ENCODE peak calls at places on chromosomes 16 and 17, in ten cellular contexts. O is HCT116, K is neuronal stem cell, F is MM.1S, M is NT2/D1, U is endodermal cell, I is IMR-90, T is GM12878, H is adipocyte, G is SK-N-SH. Q is an unnamed sample.

GRCh38 chr16:4260360-4260759 is 12.5 kb downstream of the TFAP4 start:
- DNase-seq in O (no peak), K (no peak), F (no peak), M (no peak), U (no peak), I (no peak), T (no peak), H (no peak), G (no peak), Q (no peak)

GRCh38 chr17:75367312-75367711 is 38.2 kb downstream of the GRB2 start:
- DNase-seq in O (no peak), K (no peak), F (no peak), M (no peak), U (no peak), I (peak; percentile 51), T (no peak), H (peak; percentile 30), G (no peak), Q (peak; percentile 69)

GRCh38 chr16:88344411-88345030 is 38.2 kb upstream of the ZNF469 start:
- DNase-seq in O (no peak), K (no peak), F (no peak), M (no peak), U (no peak), I (no peak), T (no peak), H (no peak), G (no peak), Q (no peak)

GRCh38 chr17:56679148-56679766 is 85.8 kb downstream of the NOG start:
- DNase-seq in O (peak; percentile 15), K (peak; percentile 46), F (peak; percentile 20), M (no peak), U (peak; percentile 66), I (peak; percentile 56), T (no peak), H (peak; percentile 80), G (peak; percentile 68), Q (peak; percentile 42)

GRCh38 chr17:82019905-82020873 is 2.5 kb downstream of the CENPX start:
- DNase-seq in O (peak; percentile 56), K (peak; percentile 56), F (peak; percentile 46), M (no peak), U (peak; percentile 97), I (peak; percentile 21), T (no peak), H (peak; percentile 67), G (peak; percentile 88), Q (peak; percentile 15)

GRCh38 chr17:20073056-20073979 is 64.2 kb downstream of the SPECC1 start:
- DNase-seq in O (no peak), K (no peak), F (peak; percentile 73), M (no peak), U (no peak), I (peak; percentile 10), T (no peak), H (peak; percentile 41), G (no peak), Q (peak; percentile 40)

GRCh38 chr16:77585852-77586251 is 136.5 kb upstream of the NUDT7 start:
- DNase-seq in O (peak; percentile 50), K (no peak), F (no peak), M (no peak), U (no peak), I (peak; percentile 19), T (no peak), H (no peak), G (no peak), Q (no peak)

GRCh38 chr16:4679156-4679853 is 14.1 kb upstream of the NUDT16L1 start:
- DNase-seq in O (no peak), K (no peak), F (no peak), M (no peak), U (peak; percentile 29), I (no peak), T (no peak), H (no peak), G (peak; percentile 61), Q (no peak)

DNA sequence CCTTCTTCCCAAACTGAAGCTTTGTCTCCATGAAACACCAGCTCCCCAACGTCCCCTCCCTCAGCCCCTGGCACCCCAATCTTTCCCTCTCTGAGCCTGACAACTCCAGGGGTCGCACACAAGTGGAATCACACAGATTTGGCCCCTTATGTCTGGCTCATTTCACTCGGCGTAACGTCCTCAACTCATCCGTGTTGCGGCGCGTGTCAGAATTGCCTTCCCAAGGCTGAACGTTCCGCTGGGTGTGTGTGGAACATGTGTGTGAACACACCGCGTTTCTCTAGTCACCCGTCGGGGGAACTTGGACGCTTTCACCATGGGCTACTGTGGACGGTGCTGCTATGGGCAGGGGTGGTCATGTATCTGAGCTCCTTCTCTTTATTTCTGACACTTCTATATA is 45.0 kb downstream of the TBC1D16 start:
- DNase-seq in O (no peak), K (no peak), F (no peak), M (no peak), U (no peak), I (no peak), T (no peak), H (no peak), G (no peak), Q (no peak)
- H3K9ac ChIP-seq in O (no peak overlapping the region), K (peak overlapping the region; percentile 82), F (no peak overlapping the region), M (peak overlapping the region; percentile 73), U (no peak overlapping the region), I (no peak overlapping the region), T (no peak overlapping the region), H (no peak overlapping the region), G (no peak overlapping the region), Q (no peak overlapping the region)

GRCh38 chr16:74768239-74768638 is 6.4 kb downstream of the FA2H start:
- DNase-seq in O (no peak), K (no peak), F (no peak), M (no peak), U (no peak), I (no peak), T (no peak), H (no peak), G (no peak), Q (no peak)
- H3K9ac ChIP-seq in O (no peak overlapping the region), K (no peak overlapping the region), F (no peak overlapping the region), M (no peak overlapping the region), U (no peak overlapping the region), I (no peak overlapping the region), T (no peak overlapping the region), H (no peak overlapping the region), G (no peak overlapping the region), Q (no peak overlapping the region)

GRCh38 chr17:50834786-50835562 is 412 bp upstream of the WFIKKN2 start:
- DNase-seq in O (no peak), K (no peak), F (no peak), M (no peak), U (peak; percentile 71), I (peak; percentile 39), T (no peak), H (peak; percentile 60), G (no peak), Q (peak; percentile 67)

GRCh38 chr17:50837286-50837979 is 2.0 kb downstream of the WFIKKN2 start:
- DNase-seq in O (no peak), K (no peak), F (no peak), M (no peak), U (peak; percentile 57), I (no peak), T (no peak), H (no peak), G (no peak), Q (no peak)

GRCh38 chr17:50836826-50837225 is 1.4 kb downstream of the WFIKKN2 start:
- DNase-seq in O (no peak), K (no peak), F (no peak), M (no peak), U (no peak), I (no peak), T (no peak), H (no peak), G (no peak), Q (no peak)

GRCh38 chr17:50834126-50834785 is 1.1 kb upstream of the WFIKKN2 start:
- DNase-seq in O (no peak), K (no peak), F (no peak), M (no peak), U (peak; percentile 43), I (no peak), T (no peak), H (no peak), G (no peak), Q (no peak)

DNA sequence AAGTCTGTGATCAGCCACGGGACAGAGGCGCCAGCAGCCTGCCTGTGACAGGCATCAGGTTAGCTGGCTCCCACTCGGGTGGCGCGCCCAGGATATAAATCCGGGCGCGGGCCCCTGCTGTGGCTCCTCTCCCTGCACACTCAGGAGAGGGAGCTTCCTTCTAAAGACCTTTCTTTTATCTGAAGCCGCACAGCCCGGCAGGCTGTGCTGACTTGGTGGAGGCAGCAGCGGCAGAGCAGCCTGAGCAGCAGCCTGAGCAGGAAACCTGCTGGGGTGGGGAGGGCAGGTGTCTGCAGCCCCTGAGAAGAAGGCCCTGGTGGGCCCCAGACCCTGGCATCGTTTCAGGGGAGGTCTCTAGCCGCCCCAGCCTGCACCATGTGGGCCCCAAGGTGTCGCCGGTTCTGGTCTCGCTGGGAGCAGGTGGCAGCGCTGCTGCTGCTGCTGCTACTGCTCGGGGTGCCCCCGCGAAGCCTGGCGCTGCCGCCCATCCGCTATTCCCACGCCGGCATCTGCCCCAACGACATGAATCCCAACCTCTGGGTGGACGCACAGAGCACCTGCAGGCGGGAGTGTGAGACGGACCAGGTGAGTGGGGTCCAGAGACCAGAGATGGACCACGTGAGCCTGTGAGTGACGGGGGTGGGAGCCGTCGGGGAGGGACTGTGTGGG is at the start of gene WFIKKN2:
- DNase-seq in O (no peak), K (no peak), F (no peak), M (no peak), U (no peak), I (no peak), T (no peak), H (no peak), G (no peak), Q (no peak)
- H3K9ac ChIP-seq in O (no peak within 1 kb of the TSS), K (peak within 1 kb of the TSS; percentile 53), F (no peak within 1 kb of the TSS), M (peak within 1 kb of the TSS; percentile 42), U (no peak within 1 kb of the TSS), I (no peak within 1 kb of the TSS), T (no peak within 1 kb of the TSS), H (peak within 1 kb of the TSS; percentile 32), G (no peak within 1 kb of the TSS), Q (no peak within 1 kb of the TSS)

GRCh38 chr17:62822080-62822904 is 14.2 kb upstream of the MARCHF10 start:
- DNase-seq in O (no peak), K (no peak), F (no peak), M (no peak), U (peak; percentile 35), I (no peak), T (no peak), H (no peak), G (no peak), Q (peak; percentile 21)

GRCh38 chr17:62823111-62823895 is 15.2 kb upstream of the MARCHF10 start:
- DNase-seq in O (no peak), K (no peak), F (no peak), M (no peak), U (peak; percentile 12), I (no peak), T (no peak), H (no peak), G (no peak), Q (peak; percentile 41)

GRCh38 chr17:62819511-62820221 is 11.6 kb upstream of the MARCHF10 start:
- DNase-seq in O (peak; percentile 71), K (peak; percentile 45), F (no peak), M (peak; percentile 58), U (peak; percentile 85), I (peak; percentile 99), T (no peak), H (peak; percentile 97), G (peak; percentile 56), Q (peak; percentile 99)

GRCh38 chr17:62818491-62818890 is 10.4 kb upstream of the MARCHF10 start:
- DNase-seq in O (no peak), K (no peak), F (no peak), M (no peak), U (peak; percentile 71), I (no peak), T (no peak), H (no peak), G (no peak), Q (no peak)

DNA sequence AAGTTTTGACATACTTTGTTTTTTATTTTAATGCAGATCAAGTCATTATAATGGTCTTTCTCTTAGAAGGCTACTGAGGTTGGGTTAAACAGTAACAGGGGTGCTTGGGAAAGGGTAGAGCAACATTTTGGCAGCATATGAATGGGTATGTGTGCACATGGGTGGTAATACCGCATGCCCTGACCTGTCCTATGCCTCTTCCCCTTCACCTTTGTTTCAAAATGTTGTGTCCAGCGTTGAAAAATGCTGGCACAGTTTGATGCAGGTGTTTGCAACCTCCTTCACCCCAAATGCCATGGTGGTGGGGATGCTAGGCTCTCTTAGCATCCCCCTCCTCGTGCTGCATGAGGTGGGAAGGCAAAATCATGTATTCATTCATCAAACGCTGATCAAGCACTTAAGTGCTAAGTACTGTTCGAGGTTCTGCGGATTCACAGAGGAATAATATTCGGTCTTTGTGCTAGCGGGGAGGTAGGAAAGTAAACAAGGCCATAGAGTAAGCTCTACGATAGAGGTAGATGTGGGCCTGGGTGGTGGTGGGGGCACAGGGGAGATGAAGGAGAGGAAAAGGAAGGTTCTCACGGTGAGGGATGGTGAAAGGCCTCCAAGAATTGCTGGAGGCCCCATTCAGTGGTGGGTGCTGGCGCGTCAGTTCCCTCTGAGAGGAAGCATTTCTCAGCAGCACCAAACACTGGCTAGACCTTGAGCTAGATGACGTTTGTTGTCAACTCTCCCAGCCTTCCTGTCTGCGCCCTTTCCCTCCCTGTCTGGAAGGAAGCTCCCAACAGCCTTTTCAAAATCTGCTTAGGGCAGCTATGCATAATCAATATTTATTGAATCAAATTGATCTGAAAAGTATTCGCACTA is 13.3 kb upstream of the MARCHF10 start:
- DNase-seq in O (no peak), K (no peak), F (no peak), M (no peak), U (peak; percentile 39), I (no peak), T (no peak), H (no peak), G (no peak), Q (no peak)
- H3K9ac ChIP-seq in O (no peak overlapping the region), K (no peak overlapping the region), F (no peak overlapping the region), M (no peak overlapping the region), U (no peak overlapping the region), I (no peak overlapping the region), T (no peak overlapping the region), H (peak overlapping the region; percentile 33), G (no peak overlapping the region), Q (no peak overlapping the region)